ENCODE peak calls at places on chromosomes 11 and 22, in four cellular contexts. One of them, this sample, is unnamed. For H3K4me1 and H3K9me3, the result is how much of the 10 kb centered on the place peaks cover.

GRCh38 chr11:10459029-10459970 is 4.2 kb downstream of the AMPD3 start:
- DNase-seq in tibial artery: no peak
- DNase-seq in tibial nerve: no peak
- DNase-seq in mesenchymal stem cell: peak
- DNase-seq in this sample: no peak

GRCh38 chr22:18731075-18731666 is 119.5 kb upstream of the RIMBP3 start:
- DNase-seq in tibial artery: no peak
- DNase-seq in tibial nerve: no peak
- DNase-seq in mesenchymal stem cell: no peak
- DNase-seq in this sample: no peak

GRCh38 chr11:30346068-30346688 is 23.3 kb downstream of the ARL14EP start:
- DNase-seq in tibial artery: no peak
- DNase-seq in tibial nerve: no peak
- DNase-seq in mesenchymal stem cell: peak
- DNase-seq in this sample: no peak

GRCh38 chr11:107898270-107898669 is 30.0 kb upstream of the RAB39A start:
- DNase-seq in tibial artery: no peak
- DNase-seq in tibial nerve: no peak
- DNase-seq in mesenchymal stem cell: peak
- DNase-seq in this sample: no peak

GRCh38 chr11:78323356-78323755 is 94.3 kb downstream of the GAB2 start:
- DNase-seq in tibial artery: no peak
- DNase-seq in tibial nerve: no peak
- DNase-seq in mesenchymal stem cell: no peak
- DNase-seq in this sample: no peak

GRCh38 chr11:130121430-130121978 is 38.1 kb upstream of the ST14 start:
- DNase-seq in tibial artery: no peak
- DNase-seq in tibial nerve: no peak
- DNase-seq in mesenchymal stem cell: peak
- DNase-seq in this sample: no peak

GRCh38 chr22:20315337-20316216 is 4.3 kb downstream of the DGCR6L start:
- DNase-seq in tibial artery: no peak
- DNase-seq in tibial nerve: no peak
- DNase-seq in mesenchymal stem cell: no peak
- DNase-seq in this sample: no peak

GRCh38 chr11:2185324-2186085 is 13.9 kb upstream of the TH start:
- DNase-seq in tibial artery: no peak
- DNase-seq in tibial nerve: no peak
- DNase-seq in mesenchymal stem cell: no peak
- DNase-seq in this sample: no peak

GRCh38 chr11:11909727-11910126 is 68.0 kb downstream of the USP47 start:
- DNase-seq in tibial artery: no peak
- DNase-seq in tibial nerve: no peak
- DNase-seq in mesenchymal stem cell: peak
- DNase-seq in this sample: no peak

GRCh38 chr11:17699157-17700114 is 19.9 kb upstream of the MYOD1 start:
- DNase-seq in tibial artery: no peak
- DNase-seq in tibial nerve: no peak
- DNase-seq in mesenchymal stem cell: no peak
- DNase-seq in this sample: no peak

GRCh38 chr11:114162719-114163123 is 103.2 kb downstream of the ZBTB16 start:
- DNase-seq in tibial artery: peak
- DNase-seq in tibial nerve: peak
- DNase-seq in mesenchymal stem cell: peak
- DNase-seq in this sample: peak

GRCh38 chr22:17570851-17571631 is 7.7 kb downstream of the SLC25A18 start:
- DNase-seq in tibial artery: peak
- DNase-seq in tibial nerve: peak
- DNase-seq in mesenchymal stem cell: peak
- DNase-seq in this sample: peak

GRCh38 chr11:36672815-36673450 is 74.9 kb upstream of the RAG2 start:
- DNase-seq in tibial artery: no peak
- DNase-seq in tibial nerve: no peak
- DNase-seq in mesenchymal stem cell: peak
- DNase-seq in this sample: no peak

GRCh38 chr11:11387201-11387600 is 34.2 kb upstream of the CSNK2A3 start:
- DNase-seq in tibial artery: no peak
- DNase-seq in tibial nerve: no peak
- DNase-seq in mesenchymal stem cell: no peak
- DNase-seq in this sample: no peak

GRCh38 chr22:44807915-44808690 is 55.7 kb downstream of the ARHGAP8 start:
- DNase-seq in tibial artery: no peak
- DNase-seq in tibial nerve: no peak
- DNase-seq in mesenchymal stem cell: no peak
- DNase-seq in this sample: no peak

GRCh38 chr22:50576070-50576469 is 2.2 kb downstream of the CPT1B start:
- DNase-seq in tibial artery: no peak
- DNase-seq in tibial nerve: no peak
- DNase-seq in mesenchymal stem cell: peak
- DNase-seq in this sample: no peak

GRCh38 chr11:7281083-7281482 is 29.4 kb downstream of the SYT9 start:
- DNase-seq in tibial artery: no peak
- DNase-seq in tibial nerve: no peak
- DNase-seq in mesenchymal stem cell: no peak
- DNase-seq in this sample: no peak

GRCh38 chr11:129249351-129249750 is 57.2 kb upstream of the ARHGAP32 start:
- DNase-seq in tibial artery: no peak
- DNase-seq in tibial nerve: no peak
- DNase-seq in mesenchymal stem cell: peak
- DNase-seq in this sample: no peak

GRCh38 chr22:17980013-17980510 is 44.3 kb downstream of the MICAL3 start:
- DNase-seq in tibial artery: no peak
- DNase-seq in tibial nerve: no peak
- DNase-seq in mesenchymal stem cell: no peak
- DNase-seq in this sample: no peak

GRCh38 chr11:69499946-69500284 is 18.5 kb downstream of the LINC01488 start:
- DNase-seq in tibial artery: no peak
- DNase-seq in tibial nerve: no peak
- DNase-seq in mesenchymal stem cell: peak
- DNase-seq in this sample: no peak

GRCh38 chr11:11808992-11809583 is 32.7 kb upstream of the USP47 start:
- DNase-seq in tibial artery: no peak
- DNase-seq in tibial nerve: no peak
- DNase-seq in mesenchymal stem cell: no peak
- DNase-seq in this sample: no peak

GRCh38 chr22:23385301-23386244 is 194.5 kb downstream of the IGLL1 start:
- DNase-seq in tibial artery: peak
- DNase-seq in tibial nerve: peak
- DNase-seq in mesenchymal stem cell: peak
- DNase-seq in this sample: peak

GRCh38 chr22:29022101-29022817 is 39.4 kb downstream of the C22orf31 start:
- DNase-seq in tibial artery: no peak
- DNase-seq in tibial nerve: no peak
- DNase-seq in mesenchymal stem cell: no peak
- DNase-seq in this sample: no peak

GRCh38 chr11:70434813-70435300 is 36.5 kb downstream of the CTTN start:
- DNase-seq in tibial artery: no peak
- DNase-seq in tibial nerve: no peak
- DNase-seq in mesenchymal stem cell: no peak
- DNase-seq in this sample: no peak

GRCh38 chr11:113197456-113197855 is 116.9 kb upstream of the TTC12 start:
- DNase-seq in tibial artery: no peak
- DNase-seq in tibial nerve: no peak
- DNase-seq in mesenchymal stem cell: no peak
- DNase-seq in this sample: no peak

DNA sequence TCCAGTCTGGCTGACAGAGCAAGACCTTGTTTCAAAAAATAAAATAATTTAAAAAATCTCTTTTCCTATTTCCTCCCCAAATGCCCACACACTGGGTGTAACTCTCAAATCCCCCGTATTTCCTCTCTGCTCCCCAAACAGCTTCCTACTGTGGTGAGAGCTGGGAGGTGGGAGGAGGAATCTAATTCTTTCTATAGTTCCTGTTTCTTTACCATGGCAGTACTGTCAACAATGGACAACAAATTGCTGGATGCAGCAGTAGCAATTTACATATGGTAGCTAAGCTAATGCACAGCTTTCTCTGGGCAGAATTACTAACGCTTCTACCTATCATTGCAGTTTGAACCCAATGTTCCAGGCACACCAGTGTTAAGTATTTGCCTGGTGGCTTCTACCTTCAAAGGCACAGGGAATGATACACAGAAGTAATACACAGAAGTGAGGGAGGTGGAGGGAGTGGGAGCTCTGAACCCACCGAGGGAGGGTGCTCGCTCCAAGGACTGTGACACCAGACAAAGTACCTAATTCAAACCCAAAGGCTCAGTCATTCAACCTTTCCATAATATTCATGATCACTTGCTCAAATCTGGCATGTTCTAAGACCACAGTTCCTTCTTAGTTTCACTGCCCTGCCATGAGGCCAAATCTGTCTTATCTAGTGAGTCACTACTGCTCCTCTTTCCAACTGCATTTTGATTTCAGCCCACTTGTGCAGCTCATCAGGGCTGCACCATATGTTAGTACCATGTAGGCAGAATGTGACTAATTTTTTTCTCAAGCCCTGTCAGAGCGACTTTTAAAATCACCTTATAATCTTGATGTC is 37.9 kb downstream of the CELF1 start:
- DNase-seq in tibial artery: no peak
- DNase-seq in tibial nerve: no peak
- DNase-seq in mesenchymal stem cell: peak
- DNase-seq in this sample: no peak
- H3K4me1 ChIP-seq in tibial artery: half or more
- H3K4me1 ChIP-seq in tibial nerve: half or more
- H3K4me1 ChIP-seq in mesenchymal stem cell: under half
- H3K4me1 ChIP-seq in this sample: half or more

DNA sequence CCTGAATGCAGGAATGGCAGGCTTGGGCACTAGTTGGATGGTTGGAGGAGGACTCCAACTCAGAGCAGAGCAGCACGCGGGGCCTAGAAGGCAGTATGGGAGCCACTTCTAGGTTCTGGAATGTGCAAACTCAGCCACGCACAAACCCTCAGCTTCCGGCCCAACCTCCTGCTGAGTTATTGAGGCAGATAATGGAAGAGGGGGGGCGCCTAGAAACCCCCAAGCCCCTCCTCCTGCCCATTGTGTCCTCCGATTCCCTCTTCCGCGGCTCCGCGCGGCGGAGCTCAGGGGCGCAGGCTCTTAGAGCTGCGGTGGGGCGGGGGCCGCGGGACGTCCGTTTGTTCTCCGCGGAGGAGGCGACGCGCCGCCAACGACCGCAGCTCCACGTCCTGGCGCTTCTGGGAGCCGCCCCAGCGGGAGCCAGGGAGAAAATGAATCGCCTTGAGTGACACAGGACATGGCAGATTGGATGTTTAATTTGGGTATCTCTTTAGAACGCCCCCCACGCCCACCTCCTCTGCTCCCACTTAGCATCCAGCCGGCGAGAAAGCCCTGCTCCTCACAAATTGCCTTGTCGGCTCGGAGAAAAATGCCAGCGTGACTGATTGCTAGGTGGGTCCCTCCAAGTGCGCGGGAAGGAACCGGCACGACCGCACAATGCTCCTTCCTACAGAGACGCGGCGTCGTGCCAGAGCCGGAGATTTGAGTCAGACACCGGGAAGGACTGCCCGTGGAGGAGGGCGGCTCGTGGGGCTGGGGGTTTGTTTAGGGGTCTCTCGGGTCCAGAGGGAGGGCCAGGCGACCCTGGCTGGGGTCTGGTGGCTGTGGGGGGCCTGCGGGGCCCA is 144.6 kb downstream of the NECTIN1 start:
- DNase-seq in tibial artery: peak
- DNase-seq in tibial nerve: no peak
- DNase-seq in mesenchymal stem cell: peak
- DNase-seq in this sample: no peak
- H3K4me3 ChIP-seq in tibial artery: peak
- H3K4me3 ChIP-seq in tibial nerve: peak
- H3K4me3 ChIP-seq in mesenchymal stem cell: peak
- H3K4me3 ChIP-seq in this sample: peak

GRCh38 chr22:47631571-47632102 is 869.2 kb downstream of the TBC1D22A start:
- DNase-seq in tibial artery: no peak
- DNase-seq in tibial nerve: no peak
- DNase-seq in mesenchymal stem cell: no peak
- DNase-seq in this sample: no peak
- H3K9me3 ChIP-seq in tibial artery: under half
- H3K9me3 ChIP-seq in tibial nerve: under half
- H3K9me3 ChIP-seq in mesenchymal stem cell: under half
- H3K9me3 ChIP-seq in this sample: under half

GRCh38 chr11:110198031-110198729 is 98.2 kb downstream of the RDX start:
- DNase-seq in tibial artery: no peak
- DNase-seq in tibial nerve: no peak
- DNase-seq in mesenchymal stem cell: no peak
- DNase-seq in this sample: no peak
- H3K4me1 ChIP-seq in tibial artery: under half
- H3K4me1 ChIP-seq in tibial nerve: under half
- H3K4me1 ChIP-seq in mesenchymal stem cell: under half
- H3K4me1 ChIP-seq in this sample: under half

GRCh38 chr22:24583972-24584790 is 8.7 kb downstream of the LRRC75B start:
- DNase-seq in tibial artery: no peak
- DNase-seq in tibial nerve: no peak
- DNase-seq in mesenchymal stem cell: no peak
- DNase-seq in this sample: no peak
- H3K4me3 ChIP-seq in tibial artery: no peak
- H3K4me3 ChIP-seq in tibial nerve: no peak
- H3K4me3 ChIP-seq in mesenchymal stem cell: peak
- H3K4me3 ChIP-seq in this sample: peak

GRCh38 chr11:101296896-101297295 is 167.3 kb upstream of the PGR start:
- DNase-seq in tibial artery: no peak
- DNase-seq in tibial nerve: no peak
- DNase-seq in mesenchymal stem cell: no peak
- DNase-seq in this sample: no peak

GRCh38 chr11:101288392-101288791 is 158.8 kb upstream of the PGR start:
- DNase-seq in tibial artery: no peak
- DNase-seq in tibial nerve: no peak
- DNase-seq in mesenchymal stem cell: no peak
- DNase-seq in this sample: no peak

GRCh38 chr11:101292661-101293240 is 163.1 kb upstream of the PGR start:
- DNase-seq in tibial artery: no peak
- DNase-seq in tibial nerve: no peak
- DNase-seq in mesenchymal stem cell: no peak
- DNase-seq in this sample: no peak
- H3K9me3 ChIP-seq in tibial artery: under half
- H3K9me3 ChIP-seq in tibial nerve: under half
- H3K9me3 ChIP-seq in mesenchymal stem cell: under half
- H3K9me3 ChIP-seq in this sample: under half

GRCh38 chr11:8810331-8811301 is 100.4 kb upstream of the AKIP1 start:
- DNase-seq in tibial artery: peak
- DNase-seq in tibial nerve: peak
- DNase-seq in mesenchymal stem cell: peak
- DNase-seq in this sample: peak
- H3K4me1 ChIP-seq in tibial artery: half or more
- H3K4me1 ChIP-seq in tibial nerve: half or more
- H3K4me1 ChIP-seq in mesenchymal stem cell: under half
- H3K4me1 ChIP-seq in this sample: under half

DNA sequence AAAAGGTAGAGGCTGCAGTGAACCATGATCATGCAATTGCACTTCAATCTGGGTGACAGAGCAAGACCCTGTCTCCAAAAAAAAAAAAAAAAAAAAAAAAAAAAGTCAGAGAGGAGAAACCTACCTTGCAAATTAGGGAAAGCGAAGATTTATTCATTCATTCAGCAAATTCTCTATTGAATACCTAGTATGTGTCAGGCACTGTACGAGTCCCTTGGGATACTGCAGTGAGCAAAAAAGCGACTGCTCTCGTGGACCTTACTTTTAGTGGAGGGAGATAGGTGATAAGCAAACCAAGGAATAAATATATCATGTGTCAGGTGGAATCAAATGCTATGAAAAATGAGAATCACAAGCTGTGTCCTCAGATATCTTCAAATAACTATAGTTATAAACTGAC is 101.3 kb downstream of the STIM1 start:
- DNase-seq in tibial artery: no peak
- DNase-seq in tibial nerve: no peak
- DNase-seq in mesenchymal stem cell: no peak
- DNase-seq in this sample: no peak
- H3K4me3 ChIP-seq in tibial artery: no peak
- H3K4me3 ChIP-seq in tibial nerve: no peak
- H3K4me3 ChIP-seq in mesenchymal stem cell: no peak
- H3K4me3 ChIP-seq in this sample: no peak

This sample was measured in thoracic aorta.